ENCODE peak calls at places on chromosome 3, in eight cellular contexts. B is HTR-8/SVneo; A is type B pancreatic cell; T is CD4-positive, CD25-positive, alpha-beta regulatory T cell; D is brain microvascular endothelial cell; Z is NCI-H1417; F is GM13976; O is H9. E is an unnamed sample.

GRCh38 chr3:1828519-1828918 is 270.1 kb upstream of the CNTN4 start:
- DNase-seq in B (no peak), A (no peak), T (no peak), D (no peak), Z (no peak), F (no peak), O (no peak), E (no peak)

GRCh38 chr3:98980915-98981596 is 79.6 kb upstream of the DCBLD2 start:
- DNase-seq in B (no peak), A (no peak), T (no peak), D (peak; percentile 80), Z (no peak), F (peak; percentile 39), O (no peak), E (no peak)

GRCh38 chr3:112333002-112333385 is at the start of gene CD200:
- DNase-seq in B (peak; percentile 24), A (peak; percentile 83), T (peak; percentile 25), D (peak; percentile 26), Z (peak; percentile 93), F (peak; percentile 56), O (peak; percentile 67), E (peak; percentile 61)

GRCh38 chr3:50971487-50971924 is 296.8 kb downstream of the DOCK3 start:
- DNase-seq in B (peak; percentile 46), A (no peak), T (peak; percentile 39), D (peak; percentile 28), Z (peak; percentile 30), F (peak; percentile 67), O (peak; percentile 73), E (peak; percentile 58)

GRCh38 chr3:25592510-25592968 is 72.2 kb downstream of the TOP2B start:
- DNase-seq in B (no peak), A (no peak), T (no peak), D (peak; percentile 90), Z (no peak), F (no peak), O (no peak), E (no peak)

GRCh38 chr3:44068753-44069152 is 172.9 kb upstream of the TOPAZ1 start:
- DNase-seq in B (no peak), A (no peak), T (no peak), D (no peak), Z (no peak), F (no peak), O (no peak), E (no peak)

GRCh38 chr3:127493924-127494646 is 96.4 kb downstream of the TPRA1 start:
- DNase-seq in B (no peak), A (no peak), T (no peak), D (no peak), Z (no peak), F (no peak), O (no peak), E (no peak)

GRCh38 chr3:79979990-79980389 is 212.2 kb upstream of the ROBO1 start:
- DNase-seq in B (no peak), A (no peak), T (no peak), D (no peak), Z (no peak), F (no peak), O (no peak), E (no peak)

GRCh38 chr3:122689587-122689986 is 8.9 kb downstream of the PARP14 start:
- DNase-seq in B (no peak), A (no peak), T (no peak), D (no peak), Z (no peak), F (no peak), O (no peak), E (no peak)

GRCh38 chr3:77530870-77531269 is 491.0 kb downstream of the ROBO2 start:
- DNase-seq in B (no peak), A (no peak), T (no peak), D (peak; percentile 40), Z (no peak), F (no peak), O (no peak), E (no peak)

GRCh38 chr3:85939026-85939616 is 980.3 kb downstream of the CADM2 start:
- DNase-seq in B (no peak), A (no peak), T (no peak), D (no peak), Z (peak; percentile 24), F (no peak), O (no peak), E (no peak)

GRCh38 chr3:149145926-149146325 is 16.5 kb downstream of the HPS3 start:
- DNase-seq in B (no peak), A (no peak), T (no peak), D (no peak), Z (no peak), F (no peak), O (no peak), E (peak; percentile 70)

GRCh38 chr3:121951291-121951690 is 57.1 kb downstream of the SLC15A2 start:
- DNase-seq in B (no peak), A (no peak), T (no peak), D (no peak), Z (no peak), F (no peak), O (no peak), E (no peak)

GRCh38 chr3:49791571-49791970 is 5.2 kb upstream of the IP6K1 start:
- DNase-seq in B (no peak), A (no peak), T (no peak), D (no peak), Z (no peak), F (no peak), O (no peak), E (no peak)

GRCh38 chr3:60226907-60227306 is 1024.3 kb downstream of the FHIT start:
- DNase-seq in B (no peak), A (no peak), T (no peak), D (no peak), Z (no peak), F (no peak), O (no peak), E (no peak)